ENCODE peak calls at places on chromosomes 3 and 15, in six cellular contexts. One of them, this sample, is unnamed.

GRCh38 chr3:98560911-98561310 is 29.1 kb downstream of the GPR15 start:
- DNase-seq in stimulated activated naive CD8-positive, alpha-beta T cell treated with anti-CD3 and anti-CD28 coated beads, Interleukin-15, amount 100 ng/mL, for 72 hours: no peak
- DNase-seq in gastrocnemius medialis: no peak
- DNase-seq in ELR: no peak
- DNase-seq in AG10803: no peak
- DNase-seq in EH: no peak
- DNase-seq in this sample: no peak

GRCh38 chr3:127699098-127699945 is 26.6 kb downstream of the ABTB1 start:
- DNase-seq in stimulated activated naive CD8-positive, alpha-beta T cell treated with anti-CD3 and anti-CD28 coated beads, Interleukin-15, amount 100 ng/mL, for 72 hours: no peak
- DNase-seq in gastrocnemius medialis: no peak
- DNase-seq in ELR: peak
- DNase-seq in AG10803: no peak
- DNase-seq in EH: no peak
- DNase-seq in this sample: no peak

GRCh38 chr15:42402806-42403205 is 43.5 kb downstream of the CAPN3 start:
- DNase-seq in stimulated activated naive CD8-positive, alpha-beta T cell treated with anti-CD3 and anti-CD28 coated beads, Interleukin-15, amount 100 ng/mL, for 72 hours: no peak
- DNase-seq in gastrocnemius medialis: no peak
- DNase-seq in ELR: no peak
- DNase-seq in AG10803: no peak
- DNase-seq in EH: no peak
- DNase-seq in this sample: no peak

GRCh38 chr3:119562307-119562961 is 3.0 kb upstream of the CD80 start:
- DNase-seq in stimulated activated naive CD8-positive, alpha-beta T cell treated with anti-CD3 and anti-CD28 coated beads, Interleukin-15, amount 100 ng/mL, for 72 hours: peak
- DNase-seq in gastrocnemius medialis: no peak
- DNase-seq in ELR: no peak
- DNase-seq in AG10803: no peak
- DNase-seq in EH: no peak
- DNase-seq in this sample: no peak

GRCh38 chr15:62896380-62896866 is 146.1 kb upstream of the TPM1 start:
- DNase-seq in stimulated activated naive CD8-positive, alpha-beta T cell treated with anti-CD3 and anti-CD28 coated beads, Interleukin-15, amount 100 ng/mL, for 72 hours: no peak
- DNase-seq in gastrocnemius medialis: no peak
- DNase-seq in ELR: peak
- DNase-seq in AG10803: no peak
- DNase-seq in EH: no peak
- DNase-seq in this sample: no peak

GRCh38 chr3:172877011-172877410 is 126.5 kb downstream of the ECT2 start:
- DNase-seq in stimulated activated naive CD8-positive, alpha-beta T cell treated with anti-CD3 and anti-CD28 coated beads, Interleukin-15, amount 100 ng/mL, for 72 hours: no peak
- DNase-seq in gastrocnemius medialis: no peak
- DNase-seq in ELR: no peak
- DNase-seq in AG10803: no peak
- DNase-seq in EH: no peak
- DNase-seq in this sample: no peak

GRCh38 chr3:14829811-14830210 is 11.0 kb downstream of the FGD5 start:
- DNase-seq in stimulated activated naive CD8-positive, alpha-beta T cell treated with anti-CD3 and anti-CD28 coated beads, Interleukin-15, amount 100 ng/mL, for 72 hours: no peak
- DNase-seq in gastrocnemius medialis: no peak
- DNase-seq in ELR: no peak
- DNase-seq in AG10803: no peak
- DNase-seq in EH: no peak
- DNase-seq in this sample: no peak

GRCh38 chr15:74994685-74995084 is 678 bp upstream of the SCAMP5 start:
- DNase-seq in stimulated activated naive CD8-positive, alpha-beta T cell treated with anti-CD3 and anti-CD28 coated beads, Interleukin-15, amount 100 ng/mL, for 72 hours: no peak
- DNase-seq in gastrocnemius medialis: no peak
- DNase-seq in ELR: no peak
- DNase-seq in AG10803: no peak
- DNase-seq in EH: no peak
- DNase-seq in this sample: no peak

GRCh38 chr3:56188201-56188600 is 280.1 kb downstream of the ERC2 start:
- DNase-seq in stimulated activated naive CD8-positive, alpha-beta T cell treated with anti-CD3 and anti-CD28 coated beads, Interleukin-15, amount 100 ng/mL, for 72 hours: no peak
- DNase-seq in gastrocnemius medialis: no peak
- DNase-seq in ELR: no peak
- DNase-seq in AG10803: no peak
- DNase-seq in EH: no peak
- DNase-seq in this sample: no peak

GRCh38 chr3:185063431-185063830 is 89.4 kb downstream of the C3orf70 start:
- DNase-seq in stimulated activated naive CD8-positive, alpha-beta T cell treated with anti-CD3 and anti-CD28 coated beads, Interleukin-15, amount 100 ng/mL, for 72 hours: no peak
- DNase-seq in gastrocnemius medialis: no peak
- DNase-seq in ELR: no peak
- DNase-seq in AG10803: no peak
- DNase-seq in EH: no peak
- DNase-seq in this sample: peak